ENCODE peak calls at places on chromosome 7, in five cellular contexts. I is GM23248, B is K562, Y is Peyer's patch, Q is ovary. T is an unnamed sample.

GRCh38 chr7:81244213-81244612 is 325.4 kb upstream of the SEMA3C start:
- DNase-seq in B (no peak), I (no peak), Y (no peak), Q (no peak), T (peak; percentile 42)

GRCh38 chr7:42167206-42167913 is 69.6 kb downstream of the GLI3 start:
- DNase-seq in Y (no peak), I (no peak), Q (no peak), B (no peak), T (no peak)

GRCh38 chr7:79050592-79050991 is 402.9 kb downstream of the MAGI2 start:
- DNase-seq in Y (no peak), B (no peak), Q (no peak), I (peak; percentile 50), T (no peak)

GRCh38 chr7:1965579-1966294 is 267.0 kb downstream of the MAD1L1 start:
- DNase-seq in Y (no peak), I (no peak), B (no peak), Q (no peak), T (peak; percentile 4)

GRCh38 chr7:135714534-135715009 is 13.4 kb downstream of the SLC13A4 start:
- DNase-seq in B (no peak), I (peak; percentile 90), Y (no peak), Q (no peak), T (peak; percentile 41)

GRCh38 chr7:106365252-106366005 is 80.6 kb upstream of the NAMPT start:
- DNase-seq in Q (no peak), B (no peak), Y (no peak), I (no peak), T (no peak)

GRCh38 chr7:142488842-142489241 is 231.0 kb upstream of the PRSS58 start:
- DNase-seq in Q (no peak), I (no peak), B (no peak), Y (no peak), T (no peak)

GRCh38 chr7:65250697-65251395 is 122.8 kb upstream of the ZNF92 start:
- DNase-seq in Y (no peak), I (no peak), Q (no peak), B (no peak), T (no peak)

GRCh38 chr7:130095812-130096211 is 25.5 kb downstream of the KLHDC10 start:
- DNase-seq in Y (no peak), B (no peak), I (peak; percentile 69), Q (no peak), T (no peak)

GRCh38 chr7:2242541-2243482 is 786 bp downstream of the NUDT1 start:
- DNase-seq in Q (no peak), B (no peak), I (peak; percentile 69), Y (no peak), T (no peak)

GRCh38 chr7:37162106-37162505 is 286.6 kb downstream of the ELMO1 start:
- DNase-seq in B (no peak), Y (no peak), I (no peak), Q (no peak), T (no peak)

GRCh38 chr7:1087952-1088920 is at the start of gene GPER1:
- DNase-seq in I (peak; percentile 83), Q (peak; percentile 68), Y (peak; percentile 63), B (no peak), T (peak; percentile 67)

GRCh38 chr7:106471686-106472440 is 187.1 kb upstream of the NAMPT start:
- DNase-seq in Y (no peak), B (no peak), Q (no peak), I (no peak), T (no peak)

GRCh38 chr7:81173766-81174281 is 255.0 kb upstream of the SEMA3C start:
- DNase-seq in I (peak; percentile 51), Q (no peak), B (no peak), Y (no peak), T (no peak)

GRCh38 chr7:97016392-97017196 is 8.0 kb downstream of the DLX5 start:
- DNase-seq in Y (no peak), I (no peak), B (no peak), Q (no peak), T (peak; percentile 67)

GRCh38 chr7:97015279-97015678 is 9.4 kb downstream of the DLX5 start:
- DNase-seq in B (no peak), I (no peak), Y (no peak), Q (no peak), T (no peak)

GRCh38 chr7:97017197-97018125 is 7.2 kb downstream of the DLX5 start:
- DNase-seq in I (no peak), Y (no peak), Q (no peak), B (no peak), T (no peak)

GRCh38 chr7:97014145-97014544 is 8.8 kb downstream of the DLX6 start:
- DNase-seq in B (no peak), Q (no peak), I (no peak), Y (no peak), T (no peak)

GRCh38 chr7:97015787-97016391 is 8.7 kb downstream of the DLX5 start:
- DNase-seq in I (no peak), Y (no peak), B (no peak), Q (no peak), T (no peak)
- H3K27me3 ChIP-seq in I (peaks cover 96% of the 10 kb centered on the region), Y (no peaks in the 10 kb centered on the region), B (peaks cover 64% of the 10 kb centered on the region), Q (no peaks in the 10 kb centered on the region), T (no peaks in the 10 kb centered on the region)

DNA sequence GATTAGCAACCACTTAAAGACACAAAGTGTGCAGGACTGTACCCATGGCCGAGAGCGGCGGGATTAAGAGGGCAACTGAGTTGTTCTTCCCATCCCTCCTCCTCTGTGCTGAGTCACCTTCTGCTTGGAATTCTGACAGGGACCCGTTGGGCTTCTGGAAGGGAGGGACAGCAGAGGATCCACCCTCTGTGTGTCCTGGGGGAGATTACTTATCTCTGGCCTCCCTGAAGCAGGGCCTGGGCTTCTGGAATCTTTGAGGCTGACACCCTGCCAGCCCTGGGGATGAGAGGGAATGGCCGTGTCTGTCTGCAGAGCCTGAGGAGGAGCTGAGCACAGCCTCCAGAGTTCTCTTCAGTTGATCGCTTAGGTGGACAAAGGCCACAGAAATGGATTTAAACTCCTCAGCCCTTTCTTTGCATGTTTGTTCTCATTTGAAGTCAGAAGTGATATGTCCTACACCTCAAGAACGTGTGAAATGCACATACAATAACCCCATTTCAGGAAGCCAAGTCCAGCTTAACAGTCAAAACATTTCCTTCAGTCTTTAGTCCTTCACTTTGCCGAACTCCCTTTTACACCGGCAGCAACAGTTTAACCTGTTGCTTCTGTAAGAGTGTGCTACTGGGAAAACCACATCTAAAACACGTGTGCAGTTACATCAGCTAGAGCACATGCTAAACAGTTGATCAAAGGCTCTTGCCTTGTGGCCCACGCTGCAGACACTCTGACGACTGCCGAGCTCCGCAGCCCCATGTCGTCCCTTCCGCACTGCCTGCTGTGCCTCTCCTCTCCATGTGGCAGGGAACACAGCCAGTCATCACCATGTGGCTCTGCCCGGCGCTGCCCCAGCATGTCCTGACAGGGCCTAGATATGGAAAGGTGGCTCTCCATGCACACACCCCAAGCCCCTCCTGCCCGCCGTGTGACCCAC is 55.7 kb downstream of the IKZF1 start:
- DNase-seq in Y (peak; percentile 88), B (peak; percentile 88), I (peak; percentile 7), Q (no peak), T (peak; percentile 30)
- H3K36me3 ChIP-seq in Y (no peaks in the 10 kb centered on the region), B (peaks cover 68% of the 10 kb centered on the region), I (no peaks in the 10 kb centered on the region), Q (no peaks in the 10 kb centered on the region), T (no peaks in the 10 kb centered on the region)

DNA sequence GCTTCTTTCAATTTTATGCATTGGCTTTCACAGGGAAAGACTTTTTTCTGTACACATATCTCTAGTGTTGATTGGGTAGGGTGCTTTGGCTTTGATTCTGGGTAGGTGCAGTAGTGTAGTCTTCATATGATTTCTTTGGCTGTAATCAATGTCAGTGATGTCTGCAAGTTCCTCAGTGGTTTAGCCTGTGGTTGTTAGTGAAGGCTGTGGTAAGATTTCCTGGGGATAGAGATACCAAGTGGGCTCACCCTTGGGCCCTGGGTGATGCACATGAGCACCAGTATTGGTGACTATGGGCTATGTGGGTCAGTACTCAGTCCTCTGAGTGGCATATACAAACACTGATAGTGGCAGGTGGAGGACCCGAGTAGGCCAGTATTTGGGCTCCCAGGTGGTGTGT is 13.0 kb downstream of the GIMAP8 start:
- DNase-seq in I (no peak), Q (no peak), Y (no peak), B (no peak), T (no peak)
- H3K4me1 ChIP-seq in I (no peaks in the 10 kb centered on the region), Q (no peaks in the 10 kb centered on the region), Y (no peaks in the 10 kb centered on the region), B (no peaks in the 10 kb centered on the region), T (no peaks in the 10 kb centered on the region)

GRCh38 chr7:158497627-158498026 is 90.0 kb downstream of the PTPRN2 start:
- DNase-seq in Q (no peak), I (no peak), B (no peak), Y (no peak), T (no peak)
- H3K27me3 ChIP-seq in Q (no peaks in the 10 kb centered on the region), I (no peaks in the 10 kb centered on the region), B (peaks cover 26% of the 10 kb centered on the region), Y (no peaks in the 10 kb centered on the region), T (no peaks in the 10 kb centered on the region)

T was measured in BE2C.